ENCODE peak calls at places on chromosomes 2 and 18, in nine cellular contexts. C is ovary, P is GM23248, K is astrocyte, T is breast epithelium, I is spleen, O is epithelial cell of esophagus, J is astrocyte of the spinal cord, E is aorta. R is an unnamed sample.

GRCh38 chr2:84781942-84782716 is 98.8 kb downstream of the TRABD2A start:
- DNase-seq in P (peak; percentile 34), E (no peak), O (peak; percentile 84), K (peak; percentile 30), J (no peak), C (no peak), T (no peak), I (peak; percentile 77), R (no peak)

GRCh38 chr18:12944724-12945123 is 3.1 kb upstream of the SEH1L start:
- DNase-seq in T (peak; percentile 50), P (peak; percentile 43), C (peak; percentile 44), E (peak; percentile 88), K (peak; percentile 20), I (no peak), J (peak; percentile 52), O (no peak), R (no peak)

GRCh38 chr2:61439241-61440002 is 31.5 kb downstream of the USP34 start:
- DNase-seq in I (no peak), E (no peak), P (no peak), C (no peak), T (no peak), K (no peak), J (no peak), O (no peak), R (no peak)

GRCh38 chr2:199433204-199433832 is 24.4 kb downstream of the SATB2 start:
- DNase-seq in C (no peak), J (no peak), T (no peak), P (no peak), E (no peak), O (no peak), K (no peak), I (no peak), R (no peak)

GRCh38 chr18:62318613-62319012 is 6.5 kb upstream of the TNFRSF11A start:
- DNase-seq in T (no peak), C (no peak), I (no peak), J (no peak), P (no peak), E (no peak), O (no peak), K (no peak), R (no peak)

GRCh38 chr2:137872577-137872976 is 91.7 kb upstream of the HNMT start:
- DNase-seq in P (no peak), K (no peak), E (no peak), O (no peak), I (no peak), T (no peak), J (no peak), C (no peak), R (no peak)

GRCh38 chr18:74342416-74343043 is 26.9 kb downstream of the C18orf63 start:
- DNase-seq in I (no peak), E (no peak), T (no peak), K (peak; percentile 39), C (no peak), O (peak; percentile 77), P (peak; percentile 73), J (peak; percentile 76), R (peak; percentile 27)

GRCh38 chr2:145065278-145065677 is 545.4 kb upstream of the ZEB2 start:
- DNase-seq in T (no peak), P (no peak), J (no peak), O (no peak), E (no peak), I (no peak), C (no peak), K (no peak), R (peak; percentile 50)

GRCh38 chr2:152718909-152719645 is 657 bp downstream of the ARL6IP6 start:
- DNase-seq in O (peak; percentile 87), I (no peak), P (peak; percentile 64), J (peak; percentile 48), K (peak; percentile 14), C (no peak), T (peak; percentile 27), E (no peak), R (no peak)

GRCh38 chr18:24659837-24660720 is 199.6 kb downstream of the HRH4 start:
- DNase-seq in P (peak; percentile 61), O (no peak), C (peak; percentile 25), K (no peak), J (no peak), E (no peak), T (peak; percentile 22), I (peak; percentile 80), R (no peak)
- H3K4me3 ChIP-seq in P (peak overlapping the region; percentile 73), O (no peak overlapping the region), C (peak overlapping the region; percentile 11), K (no peak overlapping the region), J (no peak overlapping the region), E (no peak overlapping the region), T (peak overlapping the region; percentile 62), I (peak overlapping the region; percentile 28), R (peak overlapping the region; percentile 36)

GRCh38 chr2:43129254-43129653 is 97.2 kb downstream of the ZFP36L2 start:
- DNase-seq in O (no peak), C (no peak), J (no peak), K (no peak), I (no peak), E (no peak), T (no peak), P (no peak), R (no peak)

GRCh38 chr2:43127941-43128561 is 98.4 kb downstream of the ZFP36L2 start:
- DNase-seq in T (no peak), E (no peak), J (no peak), I (peak; percentile 80), O (no peak), P (no peak), K (no peak), C (no peak), R (no peak)

GRCh38 chr2:43130548-43130875 is 95.9 kb downstream of the ZFP36L2 start:
- DNase-seq in T (no peak), O (no peak), K (no peak), E (no peak), J (no peak), C (no peak), I (peak; percentile 87), P (no peak), R (no peak)

GRCh38 chr2:43131051-43131889 is 95.1 kb downstream of the ZFP36L2 start:
- DNase-seq in O (peak; percentile 96), P (peak; percentile 97), J (peak; percentile 86), K (peak; percentile 91), T (peak; percentile 95), E (peak; percentile 84), I (peak; percentile 99), C (no peak), R (peak; percentile 58)

GRCh38 chr2:43129676-43130547 is 96.5 kb downstream of the ZFP36L2 start:
- DNase-seq in E (no peak), P (no peak), C (no peak), O (no peak), I (peak; percentile 90), K (peak; percentile 60), J (no peak), T (no peak), R (no peak)
- H3K4me3 ChIP-seq in E (no peak overlapping the region), P (no peak overlapping the region), C (no peak overlapping the region), O (no peak overlapping the region), I (no peak overlapping the region), K (no peak overlapping the region), J (no peak overlapping the region), T (no peak overlapping the region), R (no peak overlapping the region)

GRCh38 chr2:172889767-172890430 is 154.3 kb downstream of the RAPGEF4 start:
- DNase-seq in O (no peak), P (no peak), C (no peak), J (no peak), T (no peak), E (no peak), I (no peak), K (no peak), R (no peak)
- H3K4me3 ChIP-seq in O (no peak overlapping the region), P (no peak overlapping the region), C (no peak overlapping the region), J (no peak overlapping the region), T (no peak overlapping the region), E (no peak overlapping the region), I (no peak overlapping the region), K (no peak overlapping the region), R (no peak overlapping the region)

GRCh38 chr18:46374850-46375249 is 270.7 kb downstream of the HAUS1 start:
- DNase-seq in T (peak; percentile 39), C (no peak), O (peak; percentile 24), E (no peak), J (no peak), K (no peak), I (no peak), P (no peak), R (no peak)

GRCh38 chr18:46378864-46379207 is 274.7 kb downstream of the HAUS1 start:
- DNase-seq in K (no peak), C (no peak), I (no peak), O (no peak), T (no peak), E (no peak), P (no peak), J (no peak), R (no peak)

GRCh38 chr18:46378126-46378863 is 274.1 kb downstream of the HAUS1 start:
- DNase-seq in J (no peak), I (no peak), E (no peak), T (no peak), K (no peak), P (no peak), O (no peak), C (no peak), R (no peak)

GRCh38 chr18:46377557-46377956 is 273.4 kb downstream of the HAUS1 start:
- DNase-seq in E (no peak), K (no peak), I (no peak), C (no peak), J (no peak), P (no peak), O (no peak), T (no peak), R (no peak)

DNA sequence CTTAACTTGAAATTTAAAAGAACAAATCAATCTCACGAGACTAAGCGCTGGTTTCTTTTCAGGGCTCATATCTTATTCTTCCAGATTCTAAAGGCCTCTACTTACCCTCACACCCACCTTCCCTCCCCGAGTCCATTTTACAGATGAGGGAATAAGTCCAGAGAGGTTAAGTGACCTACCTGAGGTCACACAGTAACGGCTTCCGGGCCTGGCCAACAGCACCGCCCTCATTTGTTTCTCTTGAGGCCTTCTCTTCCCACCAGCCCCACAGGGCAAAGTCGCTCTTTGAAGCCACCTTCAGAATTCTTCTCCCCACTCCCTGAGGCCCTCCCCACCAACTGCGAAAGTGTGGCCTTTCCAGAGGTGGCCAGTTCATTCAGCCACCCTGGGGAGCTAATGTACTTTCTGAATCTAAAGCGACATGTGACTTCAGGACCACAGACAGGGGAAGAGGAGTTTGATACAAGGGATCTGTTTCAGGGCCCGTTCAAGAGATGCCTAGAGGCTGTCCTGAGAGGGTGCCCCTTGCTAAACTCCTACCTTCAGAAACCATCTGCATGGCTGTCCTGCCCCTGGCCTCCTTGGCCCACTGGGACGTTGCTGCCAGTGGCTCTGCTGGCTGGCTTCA is 275.3 kb downstream of the HAUS1 start:
- DNase-seq in K (no peak), J (no peak), I (no peak), T (no peak), P (no peak), O (no peak), C (no peak), E (no peak), R (no peak)
- H3K4me3 ChIP-seq in K (no peak overlapping the region), J (no peak overlapping the region), I (no peak overlapping the region), T (no peak overlapping the region), P (no peak overlapping the region), O (no peak overlapping the region), C (no peak overlapping the region), E (no peak overlapping the region), R (no peak overlapping the region)

GRCh38 chr2:240435955-240436625 is 627 bp downstream of the GPC1 start:
- DNase-seq in E (peak; percentile 82), O (no peak), I (peak; percentile 82), P (peak; percentile 61), C (no peak), K (peak; percentile 9), J (peak; percentile 25), T (no peak), R (no peak)
- H3K4me3 ChIP-seq in E (peak overlapping the region; percentile 80), O (peak overlapping the region; percentile 80), I (peak overlapping the region; percentile 63), P (peak overlapping the region; percentile 84), C (peak overlapping the region; percentile 66), K (peak overlapping the region; percentile 83), J (peak overlapping the region; percentile 55), T (peak overlapping the region; percentile 90), R (peak overlapping the region; percentile 62)

GRCh38 chr2:73282924-73283544 is 1.2 kb downstream of the FBXO41 start:
- DNase-seq in J (no peak), E (no peak), P (no peak), O (no peak), T (no peak), C (no peak), I (no peak), K (no peak), R (no peak)
- H3K4me3 ChIP-seq in J (no peak overlapping the region), E (no peak overlapping the region), P (peak overlapping the region; percentile 76), O (peak overlapping the region; percentile 62), T (peak overlapping the region; percentile 85), C (no peak overlapping the region), I (peak overlapping the region; percentile 75), K (peak overlapping the region; percentile 60), R (peak overlapping the region; percentile 70)

R was measured in skeletal muscle cell.